ENCODE peak calls at places on chromosomes 7 and 10, in eight cellular contexts. V, G, F, Y, W, H, K and T are unnamed samples.

GRCh38 chr10:113991091-113991860 is 52.4 kb upstream of the ADRB1 start:
- DNase-seq in V (no peak), G (no peak), F (no peak), Y (no peak), W (no peak), H (no peak), K (no peak), T (peak; percentile 11)

GRCh38 chr7:22578048-22578770 is 78.2 kb upstream of the STEAP1B start:
- DNase-seq in V (no peak), G (no peak), F (no peak), Y (peak; percentile 94), W (no peak), H (peak; percentile 85), K (no peak), T (peak; percentile 76)

GRCh38 chr7:157056957-157057902 is 46.8 kb upstream of the MNX1 start:
- DNase-seq in V (no peak), G (no peak), F (no peak), Y (no peak), W (no peak), H (no peak), K (no peak), T (no peak)

GRCh38 chr7:157033483-157034473 is 23.3 kb upstream of the MNX1 start:
- DNase-seq in V (no peak), G (no peak), F (no peak), Y (no peak), W (no peak), H (no peak), K (no peak), T (no peak)

GRCh38 chr10:65284495-65285041 is 1641.3 kb upstream of the LRRTM3 start:
- DNase-seq in V (no peak), G (no peak), F (no peak), Y (no peak), W (no peak), H (no peak), K (no peak), T (no peak)

GRCh38 chr10:118870467-118871243 is 115.9 kb upstream of the CACUL1 start:
- DNase-seq in V (no peak), G (no peak), F (peak; percentile 66), Y (peak; percentile 72), W (no peak), H (peak; percentile 62), K (no peak), T (peak; percentile 91)

GRCh38 chr10:110502072-110502845 is 4.6 kb downstream of the DUSP5 start:
- DNase-seq in V (no peak), G (no peak), F (no peak), Y (no peak), W (no peak), H (no peak), K (no peak), T (no peak)

GRCh38 chr10:124095096-124095495 is 1.7 kb upstream of the CHST15 start:
- DNase-seq in V (no peak), G (no peak), F (no peak), Y (no peak), W (no peak), H (peak; percentile 10), K (no peak), T (no peak)

GRCh38 chr10:72170263-72170662 is 45.5 kb upstream of the ANAPC16 start:
- DNase-seq in V (no peak), G (peak; percentile 56), F (no peak), Y (no peak), W (no peak), H (no peak), K (no peak), T (no peak)

GRCh38 chr10:75978213-75978612 is 546.8 kb downstream of the LRMDA start:
- DNase-seq in V (no peak), G (no peak), F (no peak), Y (peak; percentile 30), W (no peak), H (peak; percentile 11), K (no peak), T (no peak)

GRCh38 chr7:23712368-23713284 is 2.6 kb downstream of the STK31 start:
- DNase-seq in V (peak; percentile 29), G (no peak), F (no peak), Y (peak; percentile 69), W (peak; percentile 46), H (peak; percentile 83), K (no peak), T (peak; percentile 75)

GRCh38 chr10:33240931-33241330 is 93.5 kb downstream of the NRP1 start:
- DNase-seq in V (no peak), G (no peak), F (no peak), Y (peak; percentile 95), W (no peak), H (peak; percentile 54), K (no peak), T (peak; percentile 46)

GRCh38 chr7:154907651-154908620 is 95.0 kb downstream of the PAXIP1 start:
- DNase-seq in V (no peak), G (no peak), F (no peak), Y (no peak), W (no peak), H (no peak), K (no peak), T (no peak)

GRCh38 chr10:18400201-18400910 is 251.0 kb downstream of the NSUN6 start:
- DNase-seq in V (no peak), G (no peak), F (no peak), Y (no peak), W (no peak), H (peak; percentile 52), K (no peak), T (no peak)

GRCh38 chr7:117190104-117190503 is 132.8 kb downstream of the WNT2 start:
- DNase-seq in V (no peak), G (no peak), F (no peak), Y (no peak), W (no peak), H (no peak), K (peak; percentile 13), T (no peak)

DNA sequence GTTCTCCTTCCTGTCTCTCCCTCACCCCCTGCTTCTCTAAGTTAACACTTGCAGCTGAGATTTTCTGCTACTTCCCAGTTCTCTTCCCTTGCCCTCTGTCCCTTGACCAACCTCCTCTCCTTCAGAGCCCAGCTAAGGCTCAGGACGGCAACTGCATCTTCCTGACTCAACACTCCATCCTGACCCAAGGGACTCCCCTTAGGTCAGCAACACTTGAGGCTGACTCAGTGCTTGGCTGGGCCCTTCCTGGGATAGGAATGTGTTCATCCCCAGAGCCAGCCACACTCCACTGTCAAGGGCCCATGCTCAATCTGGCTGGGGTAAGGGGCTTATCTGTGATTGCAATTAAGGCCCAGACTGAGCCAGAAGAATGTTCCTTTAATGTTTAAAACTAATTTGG is 3.4 kb downstream of the CALHM2 start:
- DNase-seq in V (peak; percentile 43), G (no peak), F (no peak), Y (peak; percentile 87), W (no peak), H (peak; percentile 79), K (peak; percentile 60), T (peak; percentile 94)
- H3K4me3 ChIP-seq in V (no peak overlapping the region), G (no peak overlapping the region), F (no peak overlapping the region), Y (peak overlapping the region; percentile 29), W (no peak overlapping the region), H (no peak overlapping the region), K (no peak overlapping the region), T (peak overlapping the region; percentile 10)

DNA sequence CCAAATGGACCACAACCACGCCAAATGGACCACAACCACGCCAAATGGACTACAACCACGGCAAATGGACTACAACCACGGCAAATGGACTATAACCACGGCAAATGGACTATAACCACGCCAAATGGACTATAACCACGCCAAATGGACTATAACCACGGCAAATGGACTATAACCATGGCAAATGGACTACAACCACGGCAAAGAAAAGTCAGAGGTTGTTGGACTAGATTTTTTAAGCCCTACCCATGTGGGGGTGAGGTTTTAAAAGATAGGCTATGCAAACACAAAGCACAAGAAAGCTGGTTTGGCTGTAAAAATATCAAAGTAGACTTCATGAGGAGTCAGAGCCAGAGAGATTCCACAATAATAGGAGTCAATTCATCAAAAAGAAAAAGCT is 55.8 kb downstream of the NCAPG2 start:
- DNase-seq in V (no peak), G (no peak), F (no peak), Y (peak; percentile 47), W (no peak), H (no peak), K (no peak), T (no peak)
- H3K4me3 ChIP-seq in V (no peak overlapping the region), G (no peak overlapping the region), F (no peak overlapping the region), Y (no peak overlapping the region), W (no peak overlapping the region), H (no peak overlapping the region), K (no peak overlapping the region), T (no peak overlapping the region)

GRCh38 chr7:131007439-131008330 is 273.7 kb upstream of the KLF14 start:
- DNase-seq in V (no peak), G (peak; percentile 67), F (peak; percentile 37), Y (peak; percentile 77), W (peak; percentile 67), H (peak; percentile 80), K (peak; percentile 67), T (peak; percentile 72)
- H3K4me3 ChIP-seq in V (no peak overlapping the region), G (no peak overlapping the region), F (no peak overlapping the region), Y (peak overlapping the region; percentile 5), W (no peak overlapping the region), H (no peak overlapping the region), K (no peak overlapping the region), T (no peak overlapping the region)

GRCh38 chr7:149027055-149027454 is 1.2 kb downstream of the PDIA4 start:
- DNase-seq in V (no peak), G (no peak), F (no peak), Y (no peak), W (no peak), H (no peak), K (no peak), T (no peak)

GRCh38 chr7:149020483-149020882 is 7.8 kb downstream of the PDIA4 start:
- DNase-seq in V (no peak), G (no peak), F (no peak), Y (no peak), W (no peak), H (no peak), K (no peak), T (no peak)

GRCh38 chr7:149021725-149022062 is 6.6 kb downstream of the PDIA4 start:
- DNase-seq in V (no peak), G (no peak), F (no peak), Y (no peak), W (no peak), H (no peak), K (no peak), T (no peak)

GRCh38 chr7:149022961-149023360 is 5.3 kb downstream of the PDIA4 start:
- DNase-seq in V (no peak), G (no peak), F (no peak), Y (no peak), W (no peak), H (no peak), K (no peak), T (no peak)

GRCh38 chr7:149023662-149024061 is 4.6 kb downstream of the PDIA4 start:
- DNase-seq in V (no peak), G (no peak), F (no peak), Y (no peak), W (no peak), H (no peak), K (no peak), T (no peak)
- H3K4me3 ChIP-seq in V (no peak overlapping the region), G (no peak overlapping the region), F (no peak overlapping the region), Y (no peak overlapping the region), W (no peak overlapping the region), H (no peak overlapping the region), K (no peak overlapping the region), T (no peak overlapping the region)